ENCODE peak calls at places on chromosomes 6 and 20, in eight cellular contexts. L is brain microvascular endothelial cell; U is neural progenitor cell; E is prostate gland; N is CD4-positive, alpha-beta T cell; D is cardiac fibroblast; I is cardiac muscle cell; O is GM13977. V is an unnamed sample.

GRCh38 chr6:19838442-19839236 is 1.5 kb downstream of the ID4 start:
- DNase-seq in D (peak), O (peak), N (no peak), U (peak), E (peak), I (no peak), L (no peak), V (peak)

GRCh38 chr6:21305827-21306469 is 287.6 kb upstream of the SOX4 start:
- DNase-seq in D (peak), L (no peak), I (peak), O (no peak), N (no peak), E (no peak), U (no peak), V (no peak)

GRCh38 chr20:20603339-20603990 is 109.0 kb downstream of the RALGAPA2 start:
- DNase-seq in U (no peak), E (peak), O (peak), I (no peak), L (no peak), N (no peak), D (no peak), V (peak)

GRCh38 chr6:45952546-45952945 is 63.1 kb downstream of the CLIC5 start:
- DNase-seq in D (no peak), L (no peak), U (no peak), E (no peak), O (no peak), N (no peak), I (no peak), V (no peak)

GRCh38 chr6:138028893-138029292 is 78.3 kb downstream of the PERP start:
- DNase-seq in N (no peak), O (no peak), U (no peak), E (no peak), L (no peak), I (no peak), D (no peak), V (no peak)

GRCh38 chr20:313948-314347 is 11.4 kb upstream of the SOX12 start:
- DNase-seq in U (no peak), I (no peak), N (no peak), D (no peak), O (no peak), E (no peak), L (peak), V (no peak)

GRCh38 chr20:17796096-17796563 is 96.4 kb downstream of the BANF2 start:
- DNase-seq in D (peak), E (no peak), O (no peak), U (no peak), I (peak), L (no peak), N (no peak), V (no peak)

GRCh38 chr6:37535701-37536461 is 36.2 kb upstream of the CCDC167 start:
- DNase-seq in L (no peak), U (peak), D (no peak), I (no peak), N (peak), O (peak), E (peak), V (peak)

GRCh38 chr6:159831373-159831679 is 31.2 kb downstream of the PNLDC1 start:
- DNase-seq in U (no peak), I (no peak), D (no peak), O (no peak), L (no peak), E (no peak), N (no peak), V (no peak)

GRCh38 chr6:52305948-52306767 is 21.6 kb upstream of the MCM3 start:
- DNase-seq in I (no peak), E (no peak), N (no peak), U (no peak), O (peak), D (no peak), L (no peak), V (no peak)

GRCh38 chr6:100573169-100573568 is 108.4 kb upstream of the SIM1 start:
- DNase-seq in L (peak), O (no peak), N (no peak), E (no peak), I (peak), D (peak), U (peak), V (no peak)

GRCh38 chr6:32843321-32843978 is 397 bp downstream of the PSMB8 start:
- DNase-seq in L (no peak), O (no peak), N (no peak), D (no peak), E (peak), I (no peak), U (no peak), V (peak)

GRCh38 chr20:11261533-11262000 is 587.8 kb upstream of the JAG1 start:
- DNase-seq in I (peak), O (no peak), U (no peak), E (no peak), N (no peak), L (peak), D (peak), V (no peak)

GRCh38 chr6:155352812-155353211 is 38.5 kb upstream of the TFB1M start:
- DNase-seq in U (no peak), O (no peak), L (peak), D (peak), I (peak), E (no peak), N (no peak), V (no peak)

GRCh38 chr6:22716721-22717120 is 147.4 kb downstream of the HDGFL1 start:
- DNase-seq in E (no peak), U (no peak), I (no peak), L (no peak), N (no peak), O (no peak), D (no peak), V (no peak)

GRCh38 chr6:444653-445275 is 53.2 kb downstream of the IRF4 start:
- DNase-seq in I (no peak), O (no peak), N (peak), U (no peak), D (no peak), E (no peak), L (no peak), V (no peak)

GRCh38 chr20:38196592-38196991 is 31.5 kb upstream of the TGM2 start:
- DNase-seq in O (no peak), N (no peak), U (no peak), I (peak), D (peak), L (no peak), E (no peak), V (no peak)

GRCh38 chr20:41166201-41167117 is 29.1 kb downstream of the PLCG1 start:
- DNase-seq in U (no peak), N (no peak), E (no peak), O (no peak), I (no peak), D (no peak), L (no peak), V (no peak)

GRCh38 chr6:44074383-44075136 is 52.7 kb downstream of the MRPL14 start:
- DNase-seq in D (peak), U (peak), I (peak), L (peak), O (peak), E (peak), N (peak), V (peak)

GRCh38 chr20:62573856-62574611 is 68.3 kb upstream of the SLCO4A1 start:
- DNase-seq in I (no peak), D (no peak), U (no peak), L (no peak), E (no peak), N (no peak), O (no peak), V (no peak)

GRCh38 chr6:19737968-19738367 is 99.2 kb upstream of the ID4 start:
- DNase-seq in D (no peak), E (no peak), N (no peak), L (no peak), O (no peak), U (no peak), I (no peak), V (no peak)

GRCh38 chr20:2595076-2595475 is 57.4 kb upstream of the NOP56 start:
- DNase-seq in O (no peak), D (no peak), E (no peak), L (no peak), U (no peak), I (no peak), N (no peak), V (no peak)

GRCh38 chr6:106751501-106752252 is 122.3 kb downstream of the QRSL1 start:
- DNase-seq in D (no peak), I (no peak), L (no peak), N (no peak), U (no peak), E (no peak), O (no peak), V (no peak)

DNA sequence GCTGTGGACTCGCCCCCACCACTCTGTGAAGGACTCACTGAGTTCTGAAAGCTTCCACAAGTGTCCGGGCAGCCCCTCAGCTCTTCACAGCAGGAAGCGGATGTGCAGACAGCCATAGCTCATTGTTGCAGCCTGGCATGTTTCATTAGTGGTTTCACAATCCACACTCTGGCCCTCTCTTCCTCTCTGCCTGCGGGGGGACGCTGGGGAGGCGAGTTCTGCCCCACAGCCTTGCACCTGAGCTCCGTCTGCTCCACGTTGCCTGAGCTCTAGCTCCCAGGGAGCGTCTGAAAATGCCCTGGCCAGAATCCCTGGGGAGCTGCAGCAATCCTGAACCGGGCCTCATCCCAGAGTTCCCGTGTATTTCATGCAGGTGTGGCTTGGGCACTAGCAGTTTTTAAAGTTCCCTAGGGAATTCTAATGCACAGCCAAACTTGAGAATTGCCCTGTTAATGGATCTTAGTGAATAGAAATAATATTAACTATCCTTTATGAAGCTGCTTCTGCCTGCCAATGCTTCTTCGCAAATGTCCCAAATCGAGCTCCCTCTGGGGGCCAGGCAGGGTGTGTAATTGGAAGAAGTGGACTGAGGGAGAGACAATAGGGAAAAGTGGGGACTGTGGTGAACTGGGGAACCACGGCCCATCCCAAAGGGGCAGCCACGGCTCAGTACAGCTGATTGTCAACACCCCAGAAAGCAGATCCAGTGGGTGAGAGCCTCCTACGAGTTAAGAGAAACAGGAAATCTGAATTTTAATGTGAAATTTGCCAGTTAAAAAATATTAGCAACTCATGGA is 51.5 kb downstream of the CTCFL start:
- DNase-seq in N (peak), E (no peak), I (peak), D (peak), O (peak), L (no peak), U (no peak), V (no peak)
- TF ChIP-seq CTCF in N (no peak), E (no peak), I (no peak), D (no peak), O (peak), L (peak), U (no peak), V (no peak)

GRCh38 chr6:26032387-26033131 is 54.7 kb upstream of the HFE start:
- DNase-seq in I (peak), L (peak), U (peak), N (no peak), D (peak), E (no peak), O (no peak), V (no peak)

GRCh38 chr6:26033132-26033941 is 53.9 kb upstream of the HFE start:
- DNase-seq in O (peak), L (peak), N (peak), E (peak), I (peak), U (peak), D (peak), V (peak)

GRCh38 chr6:26030716-26031115 is 56.5 kb upstream of the HFE start:
- DNase-seq in D (no peak), L (no peak), E (no peak), U (no peak), O (no peak), I (no peak), N (no peak), V (no peak)

GRCh38 chr6:26031151-26031594 is 56.1 kb upstream of the HFE start:
- DNase-seq in U (no peak), I (no peak), N (no peak), O (no peak), E (no peak), L (no peak), D (no peak), V (no peak)

DNA sequence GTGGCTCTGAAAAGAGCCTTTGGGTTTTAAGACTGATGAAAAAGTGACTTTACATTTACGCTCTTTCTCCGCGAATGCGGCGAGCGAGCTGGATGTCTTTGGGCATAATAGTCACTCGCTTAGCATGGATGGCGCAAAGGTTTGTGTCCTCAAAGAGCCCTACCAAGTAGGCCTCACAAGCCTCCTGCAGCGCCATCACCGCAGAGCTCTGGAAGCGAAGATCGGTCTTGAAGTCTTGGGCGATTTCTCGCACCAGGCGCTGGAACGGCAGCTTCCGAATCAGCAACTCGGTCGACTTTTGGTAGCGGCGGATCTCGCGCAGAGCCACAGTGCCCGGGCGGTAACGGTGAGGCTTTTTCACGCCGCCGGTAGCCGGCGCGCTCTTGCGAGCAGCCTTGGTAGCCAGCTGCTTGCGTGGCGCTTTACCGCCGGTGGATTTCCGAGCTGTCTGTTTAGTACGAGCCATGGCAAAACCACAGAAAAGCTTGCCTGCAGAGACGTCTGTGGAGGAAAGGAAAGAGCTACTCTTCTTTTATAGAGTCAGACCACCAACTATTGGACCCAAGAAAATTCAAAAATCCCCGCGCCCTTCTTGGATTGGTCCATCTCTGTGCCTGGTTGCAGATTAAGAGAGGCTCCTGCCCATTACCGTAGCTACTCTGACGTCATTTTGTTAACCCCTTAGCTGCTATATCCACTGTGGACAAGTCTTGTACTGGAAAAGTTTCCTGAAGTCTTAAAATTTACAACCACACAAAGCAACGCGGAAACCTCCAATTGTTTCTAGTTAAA is 55.4 kb upstream of the HFE start:
- DNase-seq in N (peak), I (peak), E (peak), L (peak), U (peak), O (peak), D (peak), V (peak)
- TF ChIP-seq CTCF in N (peak), I (peak), E (peak), L (peak), U (no peak), O (peak), D (peak), V (no peak)

GRCh38 chr6:68756454-68757375 is 121.6 kb downstream of the ADGRB3 start:
- DNase-seq in O (no peak), E (no peak), U (no peak), D (no peak), I (no peak), N (no peak), L (no peak), V (no peak)

GRCh38 chr6:68761985-68762384 is 126.9 kb downstream of the ADGRB3 start:
- DNase-seq in N (no peak), D (no peak), E (no peak), L (no peak), U (no peak), I (no peak), O (no peak), V (no peak)

GRCh38 chr6:68757821-68758220 is 122.7 kb downstream of the ADGRB3 start:
- DNase-seq in O (no peak), E (no peak), N (no peak), L (no peak), I (no peak), U (no peak), D (no peak), V (no peak)

GRCh38 chr6:68760486-68760885 is 125.4 kb downstream of the ADGRB3 start:
- DNase-seq in E (no peak), L (no peak), I (no peak), D (no peak), U (no peak), N (no peak), O (no peak), V (no peak)

GRCh38 chr6:68760941-68761676 is 126.0 kb downstream of the ADGRB3 start:
- DNase-seq in I (no peak), L (no peak), D (no peak), U (no peak), N (no peak), O (no peak), E (no peak), V (no peak)
- TF ChIP-seq CTCF in I (no peak), L (no peak), D (peak), U (no peak), N (no peak), O (no peak), E (no peak), V (no peak)

GRCh38 chr20:4449977-4450715 is 271.6 kb upstream of the PRND start:
- DNase-seq in L (peak), U (no peak), I (peak), E (no peak), N (no peak), D (peak), O (no peak), V (no peak)
- TF ChIP-seq CTCF in L (peak), U (peak), I (peak), E (peak), N (no peak), D (peak), O (no peak), V (peak)

GRCh38 chr6:93423542-93423941 is 4.2 kb upstream of the EPHA7 start:
- DNase-seq in I (peak), O (no peak), N (no peak), U (peak), L (peak), D (peak), E (peak), V (peak)
- TF ChIP-seq CTCF in I (peak), O (peak), N (no peak), U (peak), L (peak), D (peak), E (peak), V (peak)

GRCh38 chr6:11123978-11124377 is 12.5 kb upstream of the ERVFRD-1 start:
- DNase-seq in I (no peak), U (no peak), N (no peak), O (no peak), E (no peak), D (no peak), L (no peak), V (no peak)
- TF ChIP-seq CTCF in I (peak), U (peak), N (no peak), O (no peak), E (no peak), D (peak), L (peak), V (no peak)

V was measured in nephron progenitor cell.